ENCODE peak calls at places on chromosomes 7 and 10, in ten cellular contexts. E, M, V, B, W, X, K, S, R and F are unnamed samples.

GRCh38 chr7:128137096-128137655 is 103.9 kb upstream of the LEP start:
- DNase-seq in X (peak), M (no peak), K (no peak), V (peak), R (no peak), B (no peak), W (no peak), S (no peak), E (no peak), F (peak)

GRCh38 chr10:37732685-37733084 is 124.7 kb downstream of the ZNF248 start:
- DNase-seq in K (no peak), X (no peak), R (no peak), S (no peak), V (no peak), W (no peak), B (no peak), M (no peak), E (no peak), F (peak)

GRCh38 chr10:113454341-113455061 is 98.4 kb upstream of the HABP2 start:
- DNase-seq in S (no peak), R (peak), B (peak), E (no peak), W (no peak), V (peak), X (peak), K (peak), M (peak), F (peak)

GRCh38 chr10:108465871-108466641 is 1301.5 kb upstream of the SORCS1 start:
- DNase-seq in K (peak), X (peak), M (peak), E (no peak), V (peak), S (no peak), R (peak), B (peak), W (no peak), F (peak)

GRCh38 chr7:130721486-130722277 is 12.3 kb downstream of the KLF14 start:
- DNase-seq in B (peak), S (peak), K (no peak), X (peak), R (peak), M (peak), W (peak), E (no peak), V (peak), F (peak)

GRCh38 chr7:40000734-40001315 is 50.8 kb downstream of the CDK13 start:
- DNase-seq in B (no peak), M (no peak), E (no peak), W (no peak), X (peak), V (peak), R (no peak), S (no peak), K (no peak), F (no peak)

GRCh38 chr7:44258865-44259546 is 58.2 kb downstream of the YKT6 start:
- DNase-seq in M (no peak), K (no peak), W (no peak), V (no peak), B (no peak), S (no peak), E (no peak), R (no peak), X (no peak), F (no peak)

GRCh38 chr10:17668435-17669184 is 24.7 kb downstream of the STAM start:
- DNase-seq in X (no peak), E (no peak), V (no peak), M (no peak), B (no peak), W (no peak), K (no peak), S (no peak), R (no peak), F (no peak)

GRCh38 chr7:566100-566499 is 46.5 kb upstream of the PDGFA start:
- DNase-seq in V (no peak), B (no peak), K (no peak), S (no peak), E (no peak), R (no peak), W (no peak), X (no peak), M (no peak), F (no peak)

GRCh38 chr10:87094373-87095240 is at the start of the genes GLUD1 and SHLD2:
- DNase-seq in E (no peak), R (peak), W (peak), B (peak), X (peak), S (peak), V (peak), K (peak), M (peak), F (peak)

GRCh38 chr10:87092861-87093460 is 1.7 kb downstream of the GLUD1 start:
- DNase-seq in M (no peak), W (no peak), B (peak), V (peak), X (peak), E (peak), S (no peak), R (no peak), K (no peak), F (peak)

GRCh38 chr10:87095241-87095945 is 387 bp downstream of the SHLD2 start:
- DNase-seq in K (peak), X (peak), V (peak), M (peak), E (no peak), R (peak), B (peak), S (peak), W (peak), F (peak)

GRCh38 chr10:87092356-87092860 is 2.2 kb downstream of the GLUD1 start:
- DNase-seq in S (no peak), W (no peak), E (no peak), K (no peak), R (no peak), B (peak), M (no peak), X (peak), V (peak), F (peak)

GRCh38 chr10:87093461-87094372 is 926 bp downstream of the GLUD1 start:
- DNase-seq in E (no peak), R (peak), S (peak), X (peak), B (peak), K (peak), V (peak), M (peak), W (no peak), F (peak)
- H3K4me3 ChIP-seq in E (peak), R (peak), S (peak), X (peak), B (peak), K (peak), V (peak), M (peak), W (peak), F (peak)

GRCh38 chr10:30270247-30270646 is 78.8 kb downstream of the MTPAP start:
- DNase-seq in E (no peak), B (no peak), K (no peak), X (peak), W (no peak), S (no peak), R (no peak), V (peak), M (no peak), F (peak)
- TF ChIP-seq CTCF in E (peak), B (peak), K (no peak), X (peak), W (peak), S (no peak), R (no peak), V (peak), M (no peak), F (peak)

GRCh38 chr10:21493841-21494220 is 31.7 kb downstream of the SKIDA1 start:
- DNase-seq in M (no peak), B (no peak), R (no peak), K (no peak), V (no peak), E (no peak), X (no peak), W (no peak), S (no peak), F (no peak)
- H3K4me3 ChIP-seq in M (no peak), B (peak), R (no peak), K (no peak), V (no peak), E (peak), X (peak), W (no peak), S (no peak), F (peak)

GRCh38 chr7:47534322-47535032 is 47.4 kb downstream of the TNS3 start:
- DNase-seq in E (no peak), R (no peak), V (no peak), K (no peak), W (no peak), S (no peak), B (peak), X (no peak), M (no peak), F (no peak)
- TF ChIP-seq CTCF in E (peak), R (no peak), V (no peak), K (no peak), W (peak), S (no peak), B (peak), X (no peak), M (no peak), F (peak)

GRCh38 chr10:31678139-31678536 is 250.5 kb downstream of the ARHGAP12 start:
- DNase-seq in S (no peak), W (no peak), B (no peak), K (no peak), V (no peak), R (no peak), M (no peak), X (no peak), E (no peak), F (no peak)
- H3K4me3 ChIP-seq in S (no peak), W (no peak), B (peak), K (no peak), V (no peak), R (no peak), M (no peak), X (no peak), E (no peak), F (no peak)

GRCh38 chr7:20343211-20343610 is 12.5 kb downstream of the ITGB8 start:
- DNase-seq in B (peak), K (no peak), W (no peak), R (peak), V (no peak), E (no peak), X (peak), S (no peak), M (no peak), F (no peak)
- TF ChIP-seq CTCF in B (peak), K (no peak), W (peak), R (peak), V (peak), E (peak), X (no peak), S (no peak), M (no peak), F (peak)

GRCh38 chr7:138258194-138258554 is 181.9 kb downstream of the AKR1D1 start:
- DNase-seq in M (no peak), E (no peak), S (no peak), V (no peak), B (no peak), W (no peak), R (no peak), X (no peak), K (no peak), F (no peak)

GRCh38 chr7:138254444-138254843 is 178.2 kb downstream of the AKR1D1 start:
- DNase-seq in R (no peak), S (no peak), B (no peak), M (no peak), W (no peak), E (no peak), K (no peak), X (no peak), V (no peak), F (no peak)

GRCh38 chr7:138259675-138260074 is 183.4 kb downstream of the AKR1D1 start:
- DNase-seq in K (no peak), R (no peak), M (no peak), E (no peak), V (no peak), B (no peak), W (no peak), X (no peak), S (no peak), F (no peak)

GRCh38 chr7:138257459-138258193 is 181.4 kb downstream of the AKR1D1 start:
- DNase-seq in K (no peak), V (no peak), R (no peak), B (no peak), S (peak), E (no peak), M (no peak), W (no peak), X (no peak), F (no peak)
- H3K4me3 ChIP-seq in K (no peak), V (no peak), R (no peak), B (no peak), S (no peak), E (no peak), M (no peak), W (no peak), X (no peak), F (no peak)

GRCh38 chr10:98340261-98340675 is 72.3 kb upstream of the LOXL4 start:
- DNase-seq in K (no peak), W (no peak), V (peak), X (peak), M (no peak), S (no peak), E (no peak), B (no peak), R (no peak), F (peak)

GRCh38 chr10:98339790-98340189 is 71.8 kb upstream of the LOXL4 start:
- DNase-seq in W (no peak), M (no peak), S (no peak), E (no peak), K (no peak), B (no peak), V (no peak), R (no peak), X (no peak), F (no peak)

GRCh38 chr10:98338896-98339295 is 70.9 kb upstream of the LOXL4 start:
- DNase-seq in V (peak), B (no peak), W (no peak), E (no peak), M (no peak), R (no peak), X (no peak), K (no peak), S (no peak), F (peak)

GRCh38 chr10:98338318-98338717 is 70.3 kb upstream of the LOXL4 start:
- DNase-seq in W (no peak), X (no peak), R (no peak), M (peak), S (no peak), B (no peak), E (no peak), K (no peak), V (peak), F (peak)

GRCh38 chr10:98340946-98341345 is 73.0 kb upstream of the LOXL4 start:
- DNase-seq in R (no peak), S (no peak), X (peak), B (no peak), E (no peak), M (no peak), W (no peak), V (peak), K (no peak), F (no peak)
- TF ChIP-seq CTCF in R (no peak), S (no peak), X (no peak), B (no peak), E (no peak), M (no peak), W (no peak), V (no peak), K (no peak), F (no peak)